ENCODE peak calls at places on chromosome 14, in six cellular contexts. K, P, J, U, W and V are unnamed samples.

GRCh38 chr14:23182372-23183014 is 967 bp downstream of the SLC7A8 start:
- DNase-seq in U (peak), J (peak), W (no peak), P (no peak), K (no peak), V (peak)

GRCh38 chr14:60653388-60653690 is 4.1 kb upstream of the SIX1 start:
- DNase-seq in J (no peak), P (no peak), U (no peak), W (no peak), K (peak), V (no peak)

GRCh38 chr14:103317251-103317650 is 16.8 kb upstream of the EIF5 start:
- DNase-seq in U (no peak), W (no peak), P (no peak), J (no peak), K (no peak), V (no peak)

GRCh38 chr14:24298892-24299254 is 707 bp downstream of the DHRS1 start:
- DNase-seq in P (no peak), K (peak), W (peak), J (peak), U (no peak), V (no peak)

GRCh38 chr14:92747701-92748258 is 647 bp downstream of the LGMN start:
- DNase-seq in P (no peak), K (no peak), W (no peak), U (no peak), J (no peak), V (no peak)

GRCh38 chr14:96357216-96357615 is 5.9 kb downstream of the ATG2B start:
- DNase-seq in U (peak), W (no peak), K (no peak), P (no peak), J (no peak), V (no peak)

GRCh38 chr14:103188691-103189480 is 65.6 kb downstream of the TNFAIP2 start:
- DNase-seq in P (peak), J (no peak), W (no peak), K (no peak), U (no peak), V (peak)

GRCh38 chr14:69670093-69670492 is 58.7 kb downstream of the SUSD6 start:
- DNase-seq in W (no peak), U (no peak), K (no peak), P (no peak), J (no peak), V (no peak)

GRCh38 chr14:100371773-100372172 is 48.6 kb downstream of the SLC25A47 start:
- DNase-seq in U (no peak), J (no peak), P (no peak), W (no peak), K (no peak), V (no peak)

GRCh38 chr14:103317976-103318580 is 16.0 kb upstream of the EIF5 start:
- DNase-seq in K (no peak), W (no peak), J (no peak), U (no peak), P (no peak), V (no peak)

GRCh38 chr14:57493467-57494181 is at the start of gene CCDC198:
- DNase-seq in W (no peak), U (no peak), J (no peak), K (no peak), P (no peak), V (no peak)

GRCh38 chr14:101704140-101704539 is 57.4 kb upstream of the PPP2R5C start:
- DNase-seq in P (no peak), J (no peak), K (no peak), W (no peak), U (no peak), V (no peak)